ENCODE peak calls at places on chromosome 13, in eight cellular contexts. L is hippocampal formation; P is astrocyte; I is activated T-helper 2 cell treated with anti-CD3 and anti-CD28 coated beads, Interferon-gamma antibody, Interleukin-2, Interleukin-4, amounts not matched to agents 10 μg/mL and 5 μg/mL and 100 μg/mL, durations not matched to agents 14 hours and 24 hours and 36 hours; W is thoracic aorta; B is HT1080; Z is effector memory CD8-positive, alpha-beta T cell; R is AG09319. O is an unnamed sample.

GRCh38 chr13:99981115-99982020 is at the start of gene ZIC2:
- DNase-seq in L (no peak), P (peak), I (no peak), W (no peak), B (peak), Z (no peak), R (no peak), O (peak)

GRCh38 chr13:29964181-29964845 is 113.9 kb upstream of the UBL3 start:
- DNase-seq in L (no peak), P (no peak), I (no peak), W (no peak), B (no peak), Z (no peak), R (no peak), O (no peak)

GRCh38 chr13:97445504-97446187 is 11.7 kb downstream of the RAP2A start:
- DNase-seq in L (no peak), P (no peak), I (no peak), W (no peak), B (no peak), Z (no peak), R (no peak), O (no peak)

GRCh38 chr13:20616059-20616797 is 49.3 kb downstream of the IFT88 start:
- DNase-seq in L (no peak), P (peak), I (no peak), W (no peak), B (peak), Z (no peak), R (peak), O (no peak)

GRCh38 chr13:37175996-37176395 is 70.5 kb upstream of the CSNK1A1L start:
- DNase-seq in L (no peak), P (peak), I (no peak), W (no peak), B (peak), Z (no peak), R (peak), O (no peak)

GRCh38 chr13:80379245-80379644 is 38.3 kb upstream of the SPRY2 start:
- DNase-seq in L (no peak), P (peak), I (no peak), W (no peak), B (peak), Z (no peak), R (no peak), O (no peak)

GRCh38 chr13:33075996-33076395 is 59.8 kb downstream of the KL start:
- DNase-seq in L (no peak), P (no peak), I (no peak), W (no peak), B (no peak), Z (no peak), R (no peak), O (no peak)

GRCh38 chr13:36421447-36421846 is 10.8 kb upstream of the CCNA1 start:
- DNase-seq in L (no peak), P (peak), I (no peak), W (no peak), B (peak), Z (no peak), R (no peak), O (peak)

GRCh38 chr13:111115841-111116500 is 861 bp downstream of the ARHGEF7 start:
- DNase-seq in L (no peak), P (peak), I (no peak), W (no peak), B (no peak), Z (no peak), R (peak), O (no peak)

GRCh38 chr13:28497143-28497876 is 2.4 kb upstream of the FLT1 start:
- DNase-seq in L (no peak), P (no peak), I (no peak), W (no peak), B (no peak), Z (no peak), R (no peak), O (no peak)

GRCh38 chr13:36125841-36126240 is 5.3 kb downstream of the DCLK1 start:
- DNase-seq in L (no peak), P (no peak), I (no peak), W (no peak), B (no peak), Z (no peak), R (no peak), O (no peak)

GRCh38 chr13:36530050-36530789 is 97.9 kb downstream of the CCNA1 start:
- DNase-seq in L (peak), P (peak), I (no peak), W (no peak), B (peak), Z (no peak), R (no peak), O (no peak)

GRCh38 chr13:96898855-96899254 is 95.4 kb downstream of the OXGR1 start:
- DNase-seq in L (peak), P (no peak), I (no peak), W (no peak), B (no peak), Z (no peak), R (no peak), O (no peak)

GRCh38 chr13:101412076-101412475 is 4.2 kb downstream of the NALCN start:
- DNase-seq in L (no peak), P (no peak), I (no peak), W (no peak), B (no peak), Z (no peak), R (no peak), O (no peak)

GRCh38 chr13:40355126-40355719 is 311.2 kb downstream of the FOXO1 start:
- DNase-seq in L (no peak), P (no peak), I (no peak), W (no peak), B (no peak), Z (no peak), R (no peak), O (no peak)

GRCh38 chr13:67554296-67554695 is 324.2 kb upstream of the PCDH9 start:
- DNase-seq in L (no peak), P (peak), I (no peak), W (no peak), B (no peak), Z (no peak), R (no peak), O (no peak)

GRCh38 chr13:31905896-31906295 is 125.7 kb upstream of the FRY start:
- DNase-seq in L (no peak), P (no peak), I (no peak), W (no peak), B (no peak), Z (no peak), R (no peak), O (no peak)

GRCh38 chr13:30654430-30654829 is 36.7 kb downstream of the USPL1 start:
- DNase-seq in L (no peak), P (no peak), I (peak), W (no peak), B (no peak), Z (no peak), R (no peak), O (no peak)

GRCh38 chr13:36999054-36999927 is at the start of gene ALG5:
- DNase-seq in L (peak), P (peak), I (peak), W (peak), B (peak), Z (peak), R (peak), O (peak)

GRCh38 chr13:67588607-67589006 is 358.5 kb upstream of the PCDH9 start:
- DNase-seq in L (no peak), P (no peak), I (no peak), W (no peak), B (no peak), Z (no peak), R (no peak), O (no peak)

GRCh38 chr13:45113809-45114208 is 6.5 kb upstream of the GTF2F2 start:
- DNase-seq in L (no peak), P (no peak), I (no peak), W (no peak), B (no peak), Z (no peak), R (no peak), O (no peak)

GRCh38 chr13:80386592-80386991 is 45.7 kb upstream of the SPRY2 start:
- DNase-seq in L (no peak), P (no peak), I (no peak), W (no peak), B (no peak), Z (no peak), R (no peak), O (no peak)

GRCh38 chr13:19172647-19173030 is 9.0 kb downstream of the TUBA3C start:
- DNase-seq in L (no peak), P (no peak), I (no peak), W (no peak), B (no peak), Z (no peak), R (no peak), O (no peak)

GRCh38 chr13:33999830-34000605 is 182.1 kb downstream of the RFC3 start:
- DNase-seq in L (no peak), P (peak), I (no peak), W (no peak), B (no peak), Z (no peak), R (no peak), O (no peak)

O was measured in SIG-M5.